ENCODE peak calls at places on chromosome 13, in ten cellular contexts. H, O, Z, F, V, Q, P, N, J and D are unnamed samples.

GRCh38 chr13:59880468-59880867 is 283.3 kb downstream of the DIAPH3 start:
- DNase-seq in P (no peak), N (no peak), F (no peak), H (no peak), Z (no peak), Q (no peak), V (no peak), J (peak), O (no peak), D (no peak)

GRCh38 chr13:86559915-86560314 is 760.7 kb upstream of the SLITRK6 start:
- DNase-seq in F (no peak), N (no peak), O (no peak), J (no peak), Z (no peak), V (no peak), Q (no peak), H (no peak), P (no peak), D (no peak)

GRCh38 chr13:100235311-100235901 is 146.5 kb downstream of the PCCA start:
- DNase-seq in O (no peak), J (peak), Q (peak), P (peak), N (no peak), F (no peak), V (peak), H (peak), Z (no peak), D (peak)

GRCh38 chr13:109494955-109495354 is 291.4 kb downstream of the IRS2 start:
- DNase-seq in N (no peak), P (peak), Z (no peak), V (peak), J (peak), H (peak), F (no peak), Q (no peak), O (no peak), D (peak)

GRCh38 chr13:93270769-93271753 is 44.5 kb downstream of the GPC6 start:
- DNase-seq in F (no peak), J (no peak), O (no peak), N (no peak), Q (no peak), P (peak), V (no peak), H (no peak), Z (no peak), D (no peak)

GRCh38 chr13:51520524-51520923 is 63.7 kb upstream of the WDFY2 start:
- DNase-seq in F (no peak), Q (no peak), O (no peak), V (peak), J (peak), N (no peak), P (peak), Z (no peak), H (peak), D (peak)

GRCh38 chr13:112813552-112813951 is 123.7 kb downstream of the ATP11A start:
- DNase-seq in O (no peak), Z (no peak), N (no peak), J (no peak), H (no peak), Q (no peak), F (no peak), V (no peak), P (no peak), D (no peak)

GRCh38 chr13:23918208-23918607 is 20.9 kb upstream of the C1QTNF9B start:
- DNase-seq in F (no peak), Z (no peak), Q (no peak), V (no peak), N (no peak), P (no peak), O (no peak), H (no peak), J (no peak), D (no peak)

GRCh38 chr13:44904982-44905381 is 84.3 kb downstream of the NUFIP1 start:
- DNase-seq in Q (peak), Z (peak), P (peak), F (no peak), H (peak), V (peak), N (no peak), J (peak), O (no peak), D (peak)

GRCh38 chr13:41231025-41231677 is 32.2 kb downstream of the MTRF1 start:
- DNase-seq in O (no peak), P (no peak), Q (no peak), F (peak), N (no peak), Z (no peak), J (no peak), V (no peak), H (no peak), D (no peak)

GRCh38 chr13:41236369-41236768 is 27.0 kb downstream of the MTRF1 start:
- DNase-seq in N (no peak), P (no peak), H (no peak), J (no peak), O (no peak), Q (no peak), F (no peak), V (no peak), Z (no peak), D (no peak)

GRCh38 chr13:41231786-41232185 is 31.6 kb downstream of the MTRF1 start:
- DNase-seq in Z (no peak), N (no peak), V (peak), P (no peak), O (no peak), F (peak), Q (peak), J (peak), H (peak), D (peak)

GRCh38 chr13:41229356-41229755 is 34.0 kb downstream of the MTRF1 start:
- DNase-seq in F (no peak), N (no peak), V (no peak), Q (no peak), Z (no peak), H (no peak), J (no peak), P (no peak), O (no peak), D (no peak)

DNA sequence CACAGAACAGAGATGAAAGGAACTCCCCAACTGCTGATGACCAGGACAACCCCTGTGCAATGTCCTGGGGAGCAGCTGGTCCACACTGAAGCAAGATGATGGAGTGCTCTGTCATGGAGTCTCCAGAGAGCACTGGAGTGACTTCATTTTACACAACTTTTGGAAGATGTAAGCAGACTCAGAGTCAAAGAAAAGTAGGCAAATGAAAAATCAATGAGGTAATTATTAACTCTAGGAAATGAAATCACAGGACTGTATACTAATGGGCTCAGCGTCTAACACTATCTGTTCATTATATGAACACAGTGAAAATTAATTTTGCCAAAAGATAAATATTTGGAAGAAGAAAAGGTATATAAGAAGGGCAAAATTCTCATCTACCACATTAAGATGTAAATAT is 30.7 kb downstream of the MTRF1 start:
- DNase-seq in P (no peak), F (no peak), J (peak), H (no peak), N (no peak), Q (no peak), V (no peak), Z (no peak), O (no peak), D (no peak)
- TF ChIP-seq CTCF in P (no peak), F (no peak), J (no peak), H (no peak), N (no peak), Q (no peak), V (no peak), Z (no peak), O (no peak), D (no peak)

GRCh38 chr13:27978301-27978968 is 9.3 kb upstream of the CDX2 start:
- DNase-seq in F (no peak), V (no peak), N (no peak), Z (no peak), J (no peak), H (no peak), P (no peak), O (no peak), Q (peak), D (no peak)
- H3K4me3 ChIP-seq in F (no peak), V (no peak), N (no peak), Z (no peak), J (no peak), H (no peak), P (peak), O (no peak), Q (peak), D (no peak)

GRCh38 chr13:41938918-41939317 is 22.0 kb downstream of the VWA8 start:
- DNase-seq in P (no peak), Q (no peak), O (no peak), J (no peak), H (no peak), V (no peak), F (no peak), N (no peak), Z (no peak), D (no peak)

GRCh38 chr13:41944229-41944628 is 16.7 kb downstream of the VWA8 start:
- DNase-seq in N (no peak), Z (no peak), V (no peak), F (no peak), P (no peak), J (peak), Q (no peak), H (no peak), O (no peak), D (no peak)

GRCh38 chr13:41939403-41939802 is 21.5 kb downstream of the VWA8 start:
- DNase-seq in O (no peak), H (no peak), Z (no peak), V (no peak), N (no peak), Q (no peak), J (no peak), P (no peak), F (no peak), D (no peak)

GRCh38 chr13:41942462-41943094 is 18.3 kb downstream of the VWA8 start:
- DNase-seq in N (no peak), P (peak), O (no peak), H (peak), J (peak), Q (no peak), Z (no peak), V (peak), F (no peak), D (peak)

GRCh38 chr13:41941174-41941573 is 19.7 kb downstream of the VWA8 start:
- DNase-seq in V (peak), N (no peak), F (no peak), J (no peak), Z (no peak), P (no peak), H (peak), Q (no peak), O (no peak), D (no peak)
- TF ChIP-seq CTCF in V (no peak), N (no peak), F (no peak), J (no peak), Z (no peak), P (no peak), H (no peak), Q (no peak), O (no peak), D (no peak)

DNA sequence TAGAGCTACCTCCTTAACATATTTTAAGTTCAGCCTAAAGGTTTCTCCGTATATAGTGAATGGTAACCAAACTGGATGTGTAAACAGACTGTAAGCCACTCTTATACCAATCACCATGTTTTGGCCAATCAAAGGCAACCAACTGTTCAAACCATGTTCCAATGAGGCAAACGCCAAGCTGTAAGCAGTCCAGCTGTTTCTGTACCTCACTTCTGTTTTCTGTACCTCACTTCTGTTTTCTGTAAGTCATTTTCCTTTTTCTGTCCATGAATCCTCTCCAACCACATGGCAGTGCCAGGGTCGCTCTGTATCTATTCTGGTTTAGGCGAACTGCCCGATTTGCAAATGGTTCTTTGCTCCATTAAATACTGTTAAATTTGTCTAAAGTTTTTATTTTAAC is 24.4 kb downstream of the COMMD6 start:
- DNase-seq in N (no peak), Q (no peak), F (no peak), J (no peak), O (no peak), P (no peak), Z (no peak), H (no peak), V (no peak), D (no peak)
- H3K4me3 ChIP-seq in N (no peak), Q (no peak), F (no peak), J (no peak), O (no peak), P (no peak), Z (no peak), H (no peak), V (no peak), D (no peak)

GRCh38 chr13:38686635-38687245 is at the start of gene FREM2:
- DNase-seq in J (no peak), Z (no peak), Q (peak), O (peak), P (peak), F (peak), H (no peak), V (no peak), N (peak), D (no peak)
- TF ChIP-seq CTCF in J (no peak), Z (no peak), Q (no peak), O (no peak), P (no peak), F (no peak), H (no peak), V (no peak), N (no peak), D (no peak)

GRCh38 chr13:36819811-36820140 is 754 bp downstream of the RFXAP start:
- DNase-seq in N (no peak), O (no peak), Z (peak), Q (no peak), J (peak), P (peak), F (no peak), H (peak), V (peak), D (no peak)

GRCh38 chr13:36820222-36820621 is 1.2 kb downstream of the RFXAP start:
- DNase-seq in N (no peak), P (no peak), O (no peak), Z (no peak), V (no peak), Q (no peak), F (no peak), H (no peak), J (no peak), D (no peak)

GRCh38 chr13:36818483-36819063 is 449 bp upstream of the RFXAP start:
- DNase-seq in V (no peak), P (no peak), J (peak), N (no peak), Z (no peak), H (peak), O (no peak), F (no peak), Q (no peak), D (no peak)

GRCh38 chr13:36819064-36819810 is at the start of gene RFXAP:
- DNase-seq in P (peak), O (peak), N (peak), V (peak), F (peak), J (peak), Z (peak), H (peak), Q (peak), D (peak)

GRCh38 chr13:36822786-36823185 is 3.8 kb downstream of the RFXAP start:
- DNase-seq in O (no peak), F (no peak), V (no peak), J (peak), H (peak), P (no peak), Z (no peak), Q (no peak), N (no peak), D (no peak)
- H3K4me3 ChIP-seq in O (no peak), F (no peak), V (no peak), J (no peak), H (no peak), P (no peak), Z (no peak), Q (no peak), N (no peak), D (no peak)

DNA sequence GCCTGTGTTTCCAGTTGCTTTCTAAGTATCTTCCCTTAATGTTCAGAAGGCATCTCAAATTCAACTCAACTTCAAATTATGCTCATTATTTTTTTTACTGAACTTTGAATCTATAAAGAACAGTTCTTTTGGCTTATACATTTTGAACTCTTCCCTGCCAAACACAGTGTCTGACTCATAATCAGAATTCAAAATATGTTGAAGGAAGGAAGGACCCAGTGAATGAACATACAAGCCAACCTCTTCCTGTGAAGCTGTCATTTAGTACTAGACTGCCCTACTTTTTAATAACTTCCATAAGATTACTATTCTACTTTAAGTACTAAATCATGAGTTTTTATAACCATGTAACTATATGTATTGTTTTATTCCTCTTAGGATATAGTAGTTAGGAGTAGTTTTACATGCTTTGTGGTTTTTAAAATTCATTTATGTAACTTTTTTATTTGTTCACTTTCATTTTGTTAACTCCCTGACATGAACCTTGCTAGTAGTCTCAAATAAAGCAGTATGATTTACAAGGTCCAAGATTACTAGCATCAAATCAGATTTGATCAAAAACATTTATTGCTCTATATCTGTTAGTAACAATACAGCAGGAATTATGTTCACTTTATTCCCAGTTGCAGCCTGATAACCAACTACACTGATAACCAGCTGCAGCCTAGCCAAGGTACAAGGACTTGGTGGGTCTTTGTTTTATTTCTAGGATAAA is 6.4 kb downstream of the NUDT15 start:
- DNase-seq in Z (no peak), J (peak), O (no peak), P (no peak), N (no peak), Q (no peak), V (peak), H (peak), F (no peak), D (no peak)
- TF ChIP-seq CTCF in Z (no peak), J (no peak), O (no peak), P (no peak), N (no peak), Q (no peak), V (no peak), H (no peak), F (no peak), D (no peak)

GRCh38 chr13:75299913-75300862 is 181.8 kb downstream of the TBC1D4 start:
- DNase-seq in J (peak), V (peak), O (no peak), F (no peak), Z (no peak), P (no peak), H (peak), N (no peak), Q (no peak), D (no peak)

GRCh38 chr13:75303295-75303694 is 178.7 kb downstream of the TBC1D4 start:
- DNase-seq in Z (no peak), J (no peak), P (no peak), N (no peak), O (no peak), V (no peak), H (no peak), Q (no peak), F (no peak), D (no peak)

GRCh38 chr13:75302031-75302430 is 179.9 kb downstream of the TBC1D4 start:
- DNase-seq in P (no peak), H (peak), V (no peak), N (no peak), F (no peak), J (peak), Z (no peak), O (no peak), Q (no peak), D (peak)

GRCh38 chr13:75296651-75297050 is 185.3 kb downstream of the TBC1D4 start:
- DNase-seq in H (no peak), J (no peak), V (no peak), P (no peak), F (no peak), Q (no peak), Z (no peak), N (no peak), O (no peak), D (no peak)

DNA sequence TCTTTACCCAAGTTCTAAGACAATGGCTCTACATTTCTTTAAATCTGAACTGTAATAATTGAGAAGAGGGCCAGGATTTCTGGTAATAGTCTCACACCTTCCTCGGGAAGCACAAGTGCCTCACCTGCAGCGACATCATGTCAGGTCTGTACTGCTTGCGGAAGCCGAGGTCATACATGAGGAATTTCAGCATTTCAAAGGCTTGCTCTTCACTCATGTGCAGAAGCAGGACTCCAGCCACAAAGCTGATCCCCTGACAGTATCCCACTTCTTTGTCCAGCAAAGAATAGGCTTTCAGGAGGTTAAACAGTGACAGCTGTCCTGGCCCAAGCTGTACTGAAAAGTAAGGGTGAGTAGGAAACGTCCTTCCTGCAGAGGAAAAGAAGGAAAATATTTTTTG is 182.8 kb downstream of the TBC1D4 start:
- DNase-seq in N (no peak), Q (no peak), O (no peak), Z (no peak), P (no peak), H (no peak), V (no peak), J (no peak), F (no peak), D (no peak)
- H3K4me3 ChIP-seq in N (no peak), Q (no peak), O (no peak), Z (no peak), P (no peak), H (no peak), V (no peak), J (no peak), F (no peak), D (no peak)